ENCODE peak calls at places on chromosomes 11 and 22, in eight cellular contexts. L is iPS DF 6.9; G is kidney; I is effector memory CD4-positive, alpha-beta T cell; W is body of pancreas; C is Karpas-422; N is endothelial cell of umbilical vein; Q is lung. Y is an unnamed sample. For H3K4me1, the result is how much of the 10 kb centered on the place peaks cover.

GRCh38 chr11:10287766-10288165 is 6.3 kb downstream of the SBF2 start:
- DNase-seq in L (no peak), G (no peak), I (no peak), W (no peak), C (no peak), N (no peak), Q (no peak), Y (no peak)

GRCh38 chr11:114082415-114082748 is 22.9 kb downstream of the ZBTB16 start:
- DNase-seq in L (no peak), G (no peak), I (no peak), W (peak), C (no peak), N (no peak), Q (no peak), Y (no peak)

GRCh38 chr11:75597636-75598035 is 35.6 kb downstream of the SERPINH1 start:
- DNase-seq in L (no peak), G (no peak), I (no peak), W (no peak), C (peak), N (peak), Q (no peak), Y (peak)

GRCh38 chr22:29641052-29641780 is 37.8 kb downstream of the NF2 start:
- DNase-seq in L (no peak), G (no peak), I (no peak), W (no peak), C (no peak), N (peak), Q (no peak), Y (no peak)

GRCh38 chr11:112558691-112559090 is 298.0 kb upstream of the PLET1 start:
- DNase-seq in L (no peak), G (no peak), I (no peak), W (no peak), C (no peak), N (no peak), Q (no peak), Y (no peak)

GRCh38 chr11:34616086-34616485 is 4.8 kb upstream of the EHF start:
- DNase-seq in L (no peak), G (no peak), I (no peak), W (no peak), C (no peak), N (no peak), Q (no peak), Y (no peak)

GRCh38 chr11:89495951-89496350 is 4.8 kb upstream of the NOX4 start:
- DNase-seq in L (no peak), G (no peak), I (no peak), W (no peak), C (no peak), N (peak), Q (no peak), Y (peak)

GRCh38 chr22:35205956-35206355 is 51.3 kb upstream of the HMGXB4 start:
- DNase-seq in L (no peak), G (no peak), I (no peak), W (no peak), C (no peak), N (no peak), Q (no peak), Y (no peak)

DNA sequence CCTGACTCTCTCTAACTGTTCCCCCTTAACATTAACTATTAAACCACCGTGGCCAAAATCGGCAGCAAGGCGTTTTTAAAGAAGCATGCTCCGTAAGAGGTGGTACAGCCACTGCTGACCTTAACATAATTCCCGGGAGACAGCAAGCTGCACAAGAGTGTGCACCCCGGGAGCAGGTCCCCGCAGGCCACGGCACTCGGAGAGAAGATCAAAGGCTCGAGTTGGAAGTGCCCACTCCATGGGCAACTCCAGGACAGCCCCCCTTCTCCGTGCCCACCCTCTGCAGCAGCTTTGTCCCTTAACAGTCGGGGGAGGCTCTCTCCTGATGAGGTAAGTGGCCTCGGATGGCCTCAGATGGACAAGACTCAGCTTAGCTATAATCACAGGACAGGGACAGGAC is 34.6 kb downstream of the CELSR1 start:
- DNase-seq in L (no peak), G (no peak), I (no peak), W (no peak), C (no peak), N (no peak), Q (no peak), Y (no peak)
- H3K4me1 ChIP-seq in L (under half), G (under half), I (under half), W (under half), C (under half), N (under half), Q (under half), Y (under half)

GRCh38 chr22:17844150-17844549 is 69.9 kb upstream of the BID start:
- DNase-seq in L (no peak), G (no peak), I (no peak), W (no peak), C (no peak), N (no peak), Q (no peak), Y (no peak)
- H3K4me1 ChIP-seq in L (under half), G (under half), I (under half), W (under half), C (under half), N (under half), Q (under half), Y (under half)

DNA sequence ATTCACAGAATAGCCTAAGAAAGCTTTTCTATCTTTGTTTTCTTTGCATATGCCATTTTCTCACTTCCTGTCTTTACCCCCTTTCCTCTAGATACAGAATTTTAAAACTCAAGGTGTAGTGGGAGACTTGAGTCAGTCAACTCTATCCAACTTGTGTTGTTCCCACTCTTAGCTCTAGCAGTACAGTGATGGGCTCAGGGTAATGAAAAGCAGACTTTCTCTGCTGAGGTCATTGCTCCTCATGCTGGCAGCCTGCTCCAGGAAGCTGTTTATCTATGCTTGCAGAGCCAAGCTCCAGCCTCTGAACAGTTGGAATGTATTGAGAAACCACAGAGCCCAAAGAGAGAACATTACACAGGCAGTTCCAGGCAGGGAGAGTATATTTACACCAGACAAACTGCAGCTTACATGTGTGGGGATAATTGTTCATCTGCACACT is 68.1 kb downstream of the CSTPP1 start:
- DNase-seq in L (no peak), G (peak), I (no peak), W (peak), C (peak), N (peak), Q (peak), Y (peak)
- H3K4me1 ChIP-seq in L (under half), G (under half), I (under half), W (under half), C (half or more), N (under half), Q (under half), Y (under half)

GRCh38 chr11:133946541-133947297 is 10.0 kb downstream of the IGSF9B start:
- DNase-seq in L (no peak), G (peak), I (no peak), W (no peak), C (no peak), N (no peak), Q (no peak), Y (no peak)

GRCh38 chr11:133945087-133945974 is 11.4 kb downstream of the IGSF9B start:
- DNase-seq in L (no peak), G (peak), I (peak), W (no peak), C (no peak), N (no peak), Q (no peak), Y (no peak)

GRCh38 chr11:133946018-133946417 is 10.8 kb downstream of the IGSF9B start:
- DNase-seq in L (no peak), G (peak), I (no peak), W (no peak), C (no peak), N (no peak), Q (no peak), Y (no peak)

GRCh38 chr11:133948711-133949110 is 8.1 kb downstream of the IGSF9B start:
- DNase-seq in L (no peak), G (no peak), I (no peak), W (no peak), C (no peak), N (no peak), Q (no peak), Y (no peak)

GRCh38 chr11:133947298-133947905 is 9.4 kb downstream of the IGSF9B start:
- DNase-seq in L (no peak), G (no peak), I (peak), W (no peak), C (peak), N (peak), Q (peak), Y (peak)
- H3K4me1 ChIP-seq in L (under half), G (under half), I (half or more), W (under half), C (under half), N (under half), Q (under half), Y (under half)

GRCh38 chr22:36335621-36336020 is 52.1 kb downstream of the MYH9 start:
- DNase-seq in L (no peak), G (no peak), I (no peak), W (no peak), C (no peak), N (no peak), Q (no peak), Y (no peak)
- H3K4me1 ChIP-seq in L (under half), G (half or more), I (half or more), W (half or more), C (half or more), N (half or more), Q (under half), Y (under half)

GRCh38 chr22:20920881-20921203 is 3.6 kb downstream of the CRKL start:
- DNase-seq in L (no peak), G (no peak), I (no peak), W (no peak), C (no peak), N (no peak), Q (no peak), Y (no peak)
- H3K4me1 ChIP-seq in L (under half), G (under half), I (under half), W (under half), C (half or more), N (under half), Q (under half), Y (under half)

DNA sequence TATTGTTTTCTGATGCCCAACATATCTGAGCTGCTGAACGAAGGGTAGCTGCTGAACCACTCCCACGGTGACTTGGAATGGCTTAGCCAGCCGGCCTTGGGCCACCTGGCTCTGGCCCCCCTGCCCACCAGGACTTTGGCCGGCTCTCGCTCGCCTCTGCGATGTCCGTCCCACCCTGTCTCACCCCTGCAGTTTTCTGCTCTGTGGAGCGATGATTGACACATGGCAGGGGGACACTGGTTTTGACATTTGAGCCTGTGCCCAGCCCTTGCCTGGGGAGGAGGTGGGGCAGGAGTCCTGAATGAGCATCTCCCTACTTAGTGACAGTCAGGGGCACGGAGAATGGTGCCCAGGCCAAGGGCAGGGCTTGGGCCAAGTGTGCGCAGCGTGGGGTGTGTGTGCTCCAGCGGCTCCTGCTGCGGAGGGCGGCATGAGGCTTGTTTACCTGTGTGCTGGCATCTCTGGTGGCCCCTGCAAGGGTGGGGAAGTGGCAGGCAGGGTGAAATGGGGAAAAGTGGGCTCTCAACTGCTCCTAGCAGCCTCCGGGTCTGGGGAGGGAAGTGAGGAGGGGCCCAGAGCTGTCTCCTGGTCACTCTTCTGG is 15.7 kb upstream of the CDKN1C start:
- DNase-seq in L (no peak), G (no peak), I (no peak), W (no peak), C (no peak), N (no peak), Q (no peak), Y (no peak)
- H3K4me1 ChIP-seq in L (under half), G (under half), I (under half), W (under half), C (under half), N (under half), Q (under half), Y (under half)

Y was measured in SJCRH30.